ENCODE peak calls at places on chromosomes 12 and 14, in seven cellular contexts. I is GM10248, F is Caco-2, X is cardiac muscle cell, H is OCI-LY7, C is choroid plexus epithelial cell, Z is HL-60. K is an unnamed sample.

GRCh38 chr12:22101749-22102243 is 55.8 kb downstream of the CMAS start:
- DNase-seq in I (no peak), F (no peak), X (no peak), H (no peak), C (peak; percentile 71), Z (no peak), K (peak; percentile 45)

GRCh38 chr14:77903233-77903632 is 103.3 kb downstream of the ADCK1 start:
- DNase-seq in I (no peak), F (no peak), X (no peak), H (no peak), C (no peak), Z (no peak), K (no peak)

GRCh38 chr14:77579065-77579464 is 37.4 kb downstream of the SPTLC2 start:
- DNase-seq in I (no peak), F (no peak), X (no peak), H (no peak), C (no peak), Z (no peak), K (no peak)

GRCh38 chr12:42695490-42695995 is 106.0 kb upstream of the PRICKLE1 start:
- DNase-seq in I (no peak), F (no peak), X (no peak), H (no peak), C (no peak), Z (no peak), K (no peak)

GRCh38 chr12:121345151-121345810 is 6.9 kb downstream of the ANAPC5 start:
- DNase-seq in I (no peak), F (no peak), X (no peak), H (no peak), C (no peak), Z (no peak), K (no peak)

GRCh38 chr14:104900639-104901512 is 23.8 kb upstream of the PLD4 start:
- DNase-seq in I (no peak), F (no peak), X (no peak), H (no peak), C (no peak), Z (no peak), K (no peak)

GRCh38 chr14:100065161-100065871 is at the start of gene EVL:
- DNase-seq in I (peak; percentile 68), F (no peak), X (peak; percentile 23), H (peak; percentile 86), C (no peak), Z (no peak), K (no peak)

GRCh38 chr14:50062438-50063039 is 53.8 kb downstream of the VCPKMT start:
- DNase-seq in I (peak; percentile 70), F (peak; percentile 71), X (peak; percentile 22), H (peak; percentile 91), C (peak; percentile 79), Z (no peak), K (peak; percentile 77)

GRCh38 chr12:51419473-51420228 is 5.0 kb upstream of the SLC4A8 start:
- DNase-seq in I (no peak), F (peak; percentile 41), X (peak; percentile 18), H (peak; percentile 5), C (peak; percentile 15), Z (no peak), K (no peak)

GRCh38 chr14:91388551-91388975 is 29.1 kb downstream of the CCDC88C start:
- DNase-seq in I (peak; percentile 83), F (no peak), X (no peak), H (no peak), C (no peak), Z (peak; percentile 66), K (peak; percentile 83)

GRCh38 chr14:71731096-71731495 is 201.1 kb upstream of the RGS6 start:
- DNase-seq in I (no peak), F (no peak), X (no peak), H (no peak), C (no peak), Z (no peak), K (no peak)

GRCh38 chr12:82874935-82875334 is 188.2 kb downstream of the TMTC2 start:
- DNase-seq in I (no peak), F (no peak), X (no peak), H (no peak), C (peak; percentile 68), Z (no peak), K (no peak)

GRCh38 chr14:34237098-34237497 is 224.9 kb downstream of the SPTSSA start:
- DNase-seq in I (no peak), F (no peak), X (no peak), H (no peak), C (no peak), Z (no peak), K (no peak)

GRCh38 chr12:19546611-19547162 is 107.4 kb downstream of the AEBP2 start:
- DNase-seq in I (no peak), F (no peak), X (no peak), H (no peak), C (peak; percentile 79), Z (no peak), K (no peak)

GRCh38 chr12:104411826-104412626 is 44.7 kb upstream of the CHST11 start:
- DNase-seq in I (no peak), F (no peak), X (no peak), H (no peak), C (no peak), Z (no peak), K (no peak)

GRCh38 chr12:76587428-76588178 is 28.0 kb upstream of the OSBPL8 start:
- DNase-seq in I (no peak), F (no peak), X (no peak), H (no peak), C (peak; percentile 60), Z (no peak), K (no peak)

GRCh38 chr14:103302966-103303365 is 31.1 kb upstream of the EIF5 start:
- DNase-seq in I (no peak), F (no peak), X (no peak), H (no peak), C (peak; percentile 28), Z (no peak), K (no peak)

GRCh38 chr12:107921062-107921461 is 146.6 kb downstream of the ASCL4 start:
- DNase-seq in I (no peak), F (no peak), X (no peak), H (no peak), C (no peak), Z (no peak), K (no peak)

GRCh38 chr14:20630340-20631022 is 11.0 kb downstream of the OR6S1 start:
- DNase-seq in I (peak; percentile 33), F (peak; percentile 69), X (peak; percentile 40), H (no peak), C (peak; percentile 57), Z (no peak), K (no peak)
- TF ChIP-seq CTCF in I (no peak), F (no peak), X (no peak), H (no peak), C (no peak), Z (no peak), K (no peak)

DNA sequence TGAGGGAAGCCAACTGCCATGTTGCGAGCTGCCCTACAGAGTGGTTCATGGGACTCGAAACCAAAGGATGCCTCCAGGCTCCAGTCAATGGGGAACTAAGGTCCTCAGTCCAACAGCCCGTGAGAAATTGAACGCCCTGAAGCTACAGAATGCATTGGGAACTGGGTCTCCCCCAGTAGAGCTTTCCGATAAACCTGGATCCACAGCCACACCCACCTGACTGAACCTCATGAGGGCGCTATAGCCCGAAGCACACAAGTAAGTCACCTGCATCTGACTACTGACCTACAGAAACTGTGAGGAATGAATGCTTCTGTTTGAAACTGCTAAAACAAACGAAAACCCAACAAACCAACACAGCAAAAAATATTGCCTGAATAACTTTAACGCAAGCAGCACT is 1297.7 kb downstream of the AACS start:
- DNase-seq in I (no peak), F (no peak), X (no peak), H (no peak), C (no peak), Z (no peak), K (no peak)
- TF ChIP-seq CTCF in I (no peak), F (no peak), X (no peak), H (no peak), C (no peak), Z (no peak), K (no peak)

DNA sequence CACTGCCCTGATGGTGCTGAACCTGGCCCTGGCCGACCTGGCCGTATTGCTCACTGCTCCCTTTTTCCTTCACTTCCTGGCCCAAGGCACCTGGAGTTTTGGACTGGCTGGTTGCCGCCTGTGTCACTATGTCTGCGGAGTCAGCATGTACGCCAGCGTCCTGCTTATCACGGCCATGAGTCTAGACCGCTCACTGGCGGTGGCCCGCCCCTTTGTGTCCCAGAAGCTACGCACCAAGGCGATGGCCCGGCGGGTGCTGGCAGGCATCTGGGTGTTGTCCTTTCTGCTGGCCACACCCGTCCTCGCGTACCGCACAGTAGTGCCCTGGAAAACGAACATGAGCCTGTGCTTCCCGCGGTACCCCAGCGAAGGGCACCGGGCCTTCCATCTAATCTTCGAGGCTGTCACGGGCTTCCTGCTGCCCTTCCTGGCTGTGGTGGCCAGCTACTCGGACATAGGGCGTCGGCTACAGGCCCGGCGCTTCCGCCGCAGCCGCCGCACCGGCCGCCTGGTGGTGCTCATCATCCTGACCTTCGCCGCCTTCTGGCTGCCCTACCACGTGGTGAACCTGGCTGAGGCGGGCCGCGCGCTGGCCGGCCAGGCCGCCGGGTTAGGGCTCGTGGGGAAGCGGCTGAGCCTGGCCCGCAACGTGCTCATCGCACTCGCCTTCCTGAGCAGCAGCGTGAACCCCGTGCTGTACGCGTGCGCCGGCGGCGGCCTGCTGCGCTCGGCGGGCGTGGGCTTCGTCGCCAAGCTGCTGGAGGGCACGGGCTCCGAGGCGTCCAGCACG is 4.7 kb downstream of the LTB4R start:
- DNase-seq in I (no peak), F (peak; percentile 79), X (no peak), H (no peak), C (no peak), Z (no peak), K (no peak)
- TF ChIP-seq CTCF in I (no peak), F (no peak), X (peak; percentile 13), H (no peak), C (no peak), Z (no peak), K (no peak)

DNA sequence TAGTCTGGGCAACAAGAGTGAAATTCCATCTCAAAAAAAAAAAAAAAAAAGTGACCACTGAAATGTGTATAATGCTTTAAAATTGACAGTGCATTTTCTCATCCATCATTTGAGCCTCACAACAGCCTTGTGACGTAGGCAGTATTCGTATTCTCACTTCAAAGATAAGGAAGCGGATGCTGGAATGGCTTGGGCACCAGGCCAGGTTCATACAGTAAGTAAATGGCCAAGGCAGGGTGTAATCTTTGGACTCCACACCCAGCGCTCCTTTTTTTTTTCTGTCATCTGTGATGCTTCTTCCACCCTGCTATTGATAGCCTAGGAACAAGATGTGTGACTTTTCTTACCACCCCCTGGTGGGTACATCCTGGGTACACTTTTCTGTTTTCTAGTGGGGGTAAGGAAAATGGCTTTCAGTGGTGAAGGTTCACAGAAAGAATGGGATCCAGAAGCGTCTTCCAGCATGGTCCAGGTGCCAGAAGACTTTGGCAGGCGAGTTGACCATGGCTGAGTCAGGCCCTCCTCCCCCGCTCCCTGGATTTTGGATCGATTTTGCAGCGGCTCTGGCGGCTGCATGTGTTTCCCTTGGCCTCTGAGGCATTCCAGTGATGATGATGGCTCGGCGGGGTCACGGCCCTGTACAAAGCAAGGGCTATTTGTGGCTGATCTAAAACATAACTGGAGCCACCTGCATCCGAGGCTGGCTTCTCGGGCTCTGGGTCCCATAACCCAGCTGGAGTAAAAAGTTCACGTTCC is 110.6 kb downstream of the CACNA1C start:
- DNase-seq in I (no peak), F (no peak), X (peak; percentile 51), H (no peak), C (peak; percentile 71), Z (no peak), K (no peak)
- TF ChIP-seq CTCF in I (no peak), F (no peak), X (peak; percentile 10), H (no peak), C (no peak), Z (no peak), K (no peak)

GRCh38 chr14:87334997-87335675 is 657.8 kb downstream of the GALC start:
- DNase-seq in I (no peak), F (no peak), X (no peak), H (peak; percentile 25), C (no peak), Z (no peak), K (no peak)
- TF ChIP-seq CTCF in I (no peak), F (no peak), X (no peak), H (peak; percentile 68), C (no peak), Z (no peak), K (no peak)